ENCODE peak calls at places on chromosomes 13 and 19, in six cellular contexts. N, Z, K, D, B and X are unnamed samples.
A peak's percentile ranks its signal among the peaks of the same experiment; 100 is the strongest.

GRCh38 chr13:109704771-109705628 is 81.4 kb downstream of the IRS2 start:
- DNase-seq in Z (peak; percentile 57), N (peak; percentile 24), K (no peak), D (no peak), B (peak; percentile 32), X (no peak)

GRCh38 chr19:48837081-48837524 is 812 bp upstream of the HSD17B14 start:
- DNase-seq in K (peak; percentile 98), N (peak; percentile 86), D (peak; percentile 90), Z (peak; percentile 56), B (peak; percentile 77), X (peak; percentile 83)

GRCh38 chr19:31152906-31153305 is 196.3 kb downstream of the TSHZ3 start:
- DNase-seq in K (no peak), B (no peak), N (no peak), Z (no peak), D (no peak), X (no peak)

GRCh38 chr19:19630426-19630825 is 2.4 kb upstream of the LPAR2 start:
- DNase-seq in K (no peak), Z (no peak), D (no peak), N (no peak), B (no peak), X (no peak)

GRCh38 chr13:49532593-49532992 is 36.8 kb downstream of the PHF11 start:
- DNase-seq in N (no peak), D (no peak), B (no peak), Z (no peak), K (no peak), X (no peak)

GRCh38 chr13:21458457-21458815 is 667 bp downstream of the ZDHHC20 start:
- DNase-seq in B (no peak), K (peak; percentile 66), Z (peak; percentile 71), N (peak; percentile 35), D (no peak), X (no peak)

GRCh38 chr13:73189766-73190165 is 131.0 kb downstream of the KLF5 start:
- DNase-seq in B (no peak), Z (no peak), N (no peak), K (no peak), D (no peak), X (no peak)

GRCh38 chr19:18479964-18480723 is 41.7 kb downstream of the ELL start:
- DNase-seq in K (no peak), N (no peak), B (peak; percentile 62), Z (peak; percentile 49), D (no peak), X (peak; percentile 91)

GRCh38 chr13:96499646-96500045 is 409.7 kb downstream of the HS6ST3 start:
- DNase-seq in Z (no peak), B (no peak), N (no peak), D (no peak), K (no peak), X (no peak)

GRCh38 chr13:43915451-43915850 is 35.7 kb downstream of the LACC1 start:
- DNase-seq in K (no peak), N (no peak), Z (no peak), B (peak; percentile 38), D (no peak), X (no peak)

GRCh38 chr19:10112037-10112751 is 701 bp downstream of the P2RY11 start:
- DNase-seq in N (no peak), K (no peak), D (no peak), B (no peak), Z (no peak), X (no peak)

GRCh38 chr13:37460211-37460610 is 138.4 kb downstream of the POSTN start:
- DNase-seq in K (no peak), B (no peak), D (no peak), Z (no peak), N (no peak), X (no peak)

GRCh38 chr13:40776681-40777165 is 5.7 kb upstream of the MRPS31 start:
- DNase-seq in D (no peak), K (no peak), B (peak; percentile 23), Z (no peak), N (no peak), X (no peak)

GRCh38 chr19:10809693-10810285 is 26.2 kb downstream of the TMED1 start:
- DNase-seq in D (no peak), B (no peak), Z (no peak), K (no peak), N (no peak), X (no peak)

GRCh38 chr19:56837892-56838679 is 2.4 kb downstream of the PEG3 start:
- DNase-seq in N (peak; percentile 70), D (peak; percentile 83), Z (no peak), B (peak; percentile 68), K (no peak), X (peak; percentile 77)

GRCh38 chr13:96822900-96823299 is 171.4 kb downstream of the OXGR1 start:
- DNase-seq in N (no peak), B (peak; percentile 7), D (no peak), Z (peak; percentile 49), K (peak; percentile 65), X (no peak)

GRCh38 chr13:43363156-43363918 is 340.0 kb downstream of the DNAJC15 start:
- DNase-seq in Z (no peak), B (peak; percentile 69), N (no peak), K (no peak), D (no peak), X (no peak)

GRCh38 chr13:40317980-40318327 is 348.5 kb downstream of the FOXO1 start:
- DNase-seq in D (no peak), B (no peak), K (no peak), N (no peak), Z (no peak), X (no peak)

GRCh38 chr13:77300176-77301141 is 26.4 kb downstream of the MYCBP2 start:
- DNase-seq in N (no peak), Z (no peak), K (no peak), B (peak; percentile 84), D (no peak), X (no peak)

GRCh38 chr13:42820450-42820849 is 39.1 kb downstream of the FAM216B start:
- DNase-seq in D (no peak), B (no peak), N (no peak), K (no peak), Z (no peak), X (no peak)

GRCh38 chr13:51541809-51542258 is 42.4 kb upstream of the WDFY2 start:
- DNase-seq in Z (peak; percentile 64), N (no peak), B (no peak), K (no peak), D (no peak), X (no peak)

GRCh38 chr13:45705145-45705695 is 3.1 kb downstream of the CBY2 start:
- DNase-seq in K (no peak), N (no peak), D (no peak), Z (no peak), B (no peak), X (no peak)

GRCh38 chr13:24923305-24923640 is 159.3 kb downstream of the RNF17 start:
- DNase-seq in Z (no peak), N (peak; percentile 12), D (no peak), B (peak; percentile 85), K (no peak), X (no peak)

GRCh38 chr19:38675611-38676010 is 28.2 kb downstream of the ACTN4 start:
- DNase-seq in B (no peak), N (no peak), Z (no peak), D (no peak), K (no peak), X (no peak)
- H3K4me1 ChIP-seq in B (peaks cover 35% of the 10 kb centered on the region), N (peaks cover 97% of the 10 kb centered on the region), Z (peaks cover 70% of the 10 kb centered on the region), D (peaks cover 82% of the 10 kb centered on the region), K (peaks cover 2% of the 10 kb centered on the region), X (no peaks in the 10 kb centered on the region)

GRCh38 chr19:38657633-38658222 is 10.3 kb downstream of the ACTN4 start:
- DNase-seq in B (peak; percentile 56), Z (no peak), D (no peak), K (no peak), N (no peak), X (no peak)
- H3K4me1 ChIP-seq in B (peaks cover 52% of the 10 kb centered on the region), Z (peaks cover 98% of the 10 kb centered on the region), D (peaks cover 98% of the 10 kb centered on the region), K (peaks cover 30% of the 10 kb centered on the region), N (peaks cover 100% of the 10 kb centered on the region), X (peaks cover 100% of the 10 kb centered on the region)

GRCh38 chr19:39132344-39132969 is 6.9 kb downstream of the PAK4 start:
- DNase-seq in K (no peak), B (no peak), D (no peak), N (no peak), Z (no peak), X (no peak)
- H3K4me1 ChIP-seq in K (peaks cover 3% of the 10 kb centered on the region), B (peaks cover 7% of the 10 kb centered on the region), D (peaks cover 79% of the 10 kb centered on the region), N (peaks cover 57% of the 10 kb centered on the region), Z (peaks cover 74% of the 10 kb centered on the region), X (no peaks in the 10 kb centered on the region)

DNA sequence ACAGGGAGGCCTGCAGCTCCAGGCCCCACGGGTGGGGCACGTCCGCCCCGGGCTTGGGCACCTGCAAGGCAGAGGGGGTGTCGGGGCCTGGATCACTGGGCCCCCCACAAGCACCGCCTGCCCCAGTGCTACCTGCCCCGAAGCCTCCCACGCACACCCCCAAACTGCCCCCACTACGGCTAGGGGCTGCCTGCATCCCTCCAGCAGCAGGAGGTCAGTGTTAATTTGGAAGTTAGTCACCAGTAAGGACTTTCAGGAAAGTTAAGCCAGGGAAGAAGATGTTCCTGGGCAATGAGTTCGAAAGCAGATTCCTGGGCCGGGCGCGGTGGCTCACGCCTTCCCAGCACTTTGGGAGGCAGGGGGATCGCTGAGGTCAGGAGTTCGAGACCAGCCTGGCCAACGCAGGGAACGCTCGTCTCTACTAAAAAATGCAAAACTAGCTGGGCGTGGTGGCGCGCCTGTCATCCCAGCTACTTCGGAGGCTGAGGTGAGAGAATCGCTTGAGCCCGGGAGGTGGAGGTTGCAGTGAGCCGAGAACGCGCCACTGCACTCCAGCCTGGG is 5.5 kb downstream of the PEAK3 start:
- DNase-seq in Z (no peak), B (no peak), D (no peak), N (no peak), K (no peak), X (no peak)
- H3K4me1 ChIP-seq in Z (peaks cover 43% of the 10 kb centered on the region), B (peaks cover 9% of the 10 kb centered on the region), D (peaks cover 49% of the 10 kb centered on the region), N (peaks cover 47% of the 10 kb centered on the region), K (peaks cover 2% of the 10 kb centered on the region), X (no peaks in the 10 kb centered on the region)

GRCh38 chr19:50430888-50431342 is 1.8 kb upstream of the MYBPC2 start:
- DNase-seq in Z (no peak), B (no peak), K (no peak), N (no peak), D (no peak), X (no peak)
- H3K4me1 ChIP-seq in Z (peaks cover 10% of the 10 kb centered on the region), B (no peaks in the 10 kb centered on the region), K (peaks cover 3% of the 10 kb centered on the region), N (peaks cover 17% of the 10 kb centered on the region), D (peaks cover 20% of the 10 kb centered on the region), X (peaks cover 25% of the 10 kb centered on the region)

GRCh38 chr19:4870025-4870700 is 2.7 kb upstream of the PLIN3 start:
- DNase-seq in K (peak; percentile 81), Z (peak; percentile 42), N (no peak), D (no peak), B (peak; percentile 94), X (peak; percentile 62)

GRCh38 chr19:4871711-4872110 is 4.2 kb upstream of the PLIN3 start:
- DNase-seq in N (no peak), K (no peak), B (no peak), Z (no peak), D (no peak), X (no peak)

GRCh38 chr19:4866595-4867424 is 657 bp downstream of the PLIN3 start:
- DNase-seq in Z (peak; percentile 68), N (peak; percentile 59), B (peak; percentile 44), D (peak; percentile 78), K (peak; percentile 59), X (peak; percentile 69)

GRCh38 chr19:4867534-4868285 is at the start of gene PLIN3:
- DNase-seq in N (peak; percentile 97), K (peak; percentile 96), D (peak; percentile 96), B (peak; percentile 96), Z (peak; percentile 98), X (peak; percentile 99)

GRCh38 chr19:4868286-4868834 is 893 bp upstream of the PLIN3 start:
- DNase-seq in N (no peak), D (no peak), B (no peak), K (no peak), Z (no peak), X (no peak)
- H3K4me1 ChIP-seq in N (peaks cover 14% of the 10 kb centered on the region), D (peaks cover 9% of the 10 kb centered on the region), B (peaks cover 5% of the 10 kb centered on the region), K (peaks cover 5% of the 10 kb centered on the region), Z (peaks cover 6% of the 10 kb centered on the region), X (no peaks in the 10 kb centered on the region)

GRCh38 chr19:7697721-7698287 is 4.1 kb downstream of the FCER2 start:
- DNase-seq in N (no peak), B (no peak), D (no peak), Z (no peak), K (no peak), X (no peak)
- H3K4me1 ChIP-seq in N (no peaks in the 10 kb centered on the region), B (no peaks in the 10 kb centered on the region), D (no peaks in the 10 kb centered on the region), Z (no peaks in the 10 kb centered on the region), K (no peaks in the 10 kb centered on the region), X (no peaks in the 10 kb centered on the region)